ENCODE peak calls at places on chromosomes 6 and 20, in six cellular contexts. U is left ventricle myocardium inferior; W is tibial nerve; G is PC-3; F is CD8-positive, alpha-beta T cell; E is prostate gland. H is an unnamed sample.

GRCh38 chr20:51511861-51512619 is 30.5 kb downstream of the NFATC2 start:
- DNase-seq in U (no peak), W (no peak), G (no peak), F (no peak), E (no peak), H (no peak)

GRCh38 chr6:27476090-27476489 is 3.2 kb upstream of the ZNF184 start:
- DNase-seq in U (no peak), W (no peak), G (no peak), F (no peak), E (no peak), H (no peak)

GRCh38 chr20:50652702-50653294 is 38.5 kb downstream of the RIPOR3 start:
- DNase-seq in U (no peak), W (no peak), G (peak; percentile 37), F (no peak), E (no peak), H (no peak)

GRCh38 chr20:59354460-59354859 is 54.0 kb downstream of the EDN3 start:
- DNase-seq in U (no peak), W (no peak), G (no peak), F (no peak), E (no peak), H (no peak)

GRCh38 chr20:47008842-47009518 is 114.3 kb downstream of the EYA2 start:
- DNase-seq in U (no peak), W (no peak), G (peak; percentile 21), F (no peak), E (peak; percentile 54), H (no peak)

GRCh38 chr20:16526433-16527380 is 46.5 kb downstream of the KIF16B start:
- DNase-seq in U (no peak), W (no peak), G (no peak), F (no peak), E (no peak), H (no peak)

GRCh38 chr6:7991536-7991935 is 72.7 kb downstream of the BLOC1S5 start:
- DNase-seq in U (no peak), W (no peak), G (no peak), F (no peak), E (no peak), H (no peak)

GRCh38 chr6:1796706-1797529 is 187.2 kb downstream of the FOXC1 start:
- DNase-seq in U (no peak), W (no peak), G (no peak), F (no peak), E (no peak), H (peak; percentile 18)

GRCh38 chr20:40766790-40767529 is 77.9 kb upstream of the MAFB start:
- DNase-seq in U (no peak), W (no peak), G (no peak), F (no peak), E (no peak), H (no peak)

GRCh38 chr20:43750774-43751166 is 24.0 kb upstream of the GTSF1L start:
- DNase-seq in U (no peak), W (no peak), G (peak; percentile 17), F (no peak), E (no peak), H (no peak)

GRCh38 chr6:32115623-32116022 is 6.5 kb upstream of the TNXB start:
- DNase-seq in U (no peak), W (no peak), G (no peak), F (no peak), E (no peak), H (no peak)
- H3K27ac ChIP-seq in U (no peak overlapping the region), W (peak overlapping the region; percentile 91), G (peak overlapping the region; percentile 88), F (no peak overlapping the region), E (peak overlapping the region; percentile 25), H (peak overlapping the region; percentile 32)

GRCh38 chr20:31949877-31950646 is 1.8 kb downstream of the PDRG1 start:
- DNase-seq in U (no peak), W (no peak), G (no peak), F (no peak), E (no peak), H (no peak)

GRCh38 chr20:31951530-31952453 is at the start of gene PDRG1:
- DNase-seq in U (peak; percentile 96), W (peak; percentile 92), G (peak; percentile 97), F (peak; percentile 98), E (peak; percentile 89), H (peak; percentile 62)

GRCh38 chr20:31953749-31954148 is 1.9 kb upstream of the PDRG1 start:
- DNase-seq in U (no peak), W (no peak), G (no peak), F (no peak), E (no peak), H (no peak)

GRCh38 chr20:31948008-31948407 is 3.8 kb downstream of the PDRG1 start:
- DNase-seq in U (no peak), W (no peak), G (no peak), F (no peak), E (no peak), H (no peak)

DNA sequence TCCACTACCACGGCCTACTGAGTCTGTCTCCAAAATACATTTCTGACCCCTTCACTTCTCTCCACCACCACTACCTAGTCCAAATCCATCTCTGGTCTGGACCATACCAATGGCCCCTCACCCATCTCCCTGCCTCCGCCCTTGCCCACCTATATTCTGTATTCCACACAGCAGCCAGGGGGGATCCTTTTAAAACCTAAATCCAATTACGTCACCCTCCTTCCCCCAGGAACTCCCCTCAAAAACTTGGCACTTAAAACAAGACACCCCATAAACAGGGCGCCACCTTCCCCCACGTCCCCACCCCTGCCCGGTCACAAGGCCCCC is 680 bp downstream of the PDRG1 start:
- DNase-seq in U (no peak), W (no peak), G (no peak), F (no peak), E (no peak), H (no peak)
- H3K27ac ChIP-seq in U (peak overlapping the region; percentile 87), W (peak overlapping the region; percentile 90), G (no peak overlapping the region), F (peak overlapping the region; percentile 71), E (peak overlapping the region; percentile 68), H (peak overlapping the region; percentile 9)

GRCh38 chr6:15087234-15087633 is 158.6 kb upstream of the JARID2 start:
- DNase-seq in U (no peak), W (no peak), G (no peak), F (no peak), E (no peak), H (no peak)

GRCh38 chr6:15089569-15090144 is 156.2 kb upstream of the JARID2 start:
- DNase-seq in U (no peak), W (no peak), G (peak; percentile 46), F (no peak), E (peak; percentile 80), H (no peak)

GRCh38 chr6:15090145-15090579 is 155.7 kb upstream of the JARID2 start:
- DNase-seq in U (no peak), W (no peak), G (peak; percentile 37), F (no peak), E (peak; percentile 35), H (no peak)

GRCh38 chr6:15088904-15089568 is 156.8 kb upstream of the JARID2 start:
- DNase-seq in U (no peak), W (no peak), G (no peak), F (no peak), E (no peak), H (no peak)

DNA sequence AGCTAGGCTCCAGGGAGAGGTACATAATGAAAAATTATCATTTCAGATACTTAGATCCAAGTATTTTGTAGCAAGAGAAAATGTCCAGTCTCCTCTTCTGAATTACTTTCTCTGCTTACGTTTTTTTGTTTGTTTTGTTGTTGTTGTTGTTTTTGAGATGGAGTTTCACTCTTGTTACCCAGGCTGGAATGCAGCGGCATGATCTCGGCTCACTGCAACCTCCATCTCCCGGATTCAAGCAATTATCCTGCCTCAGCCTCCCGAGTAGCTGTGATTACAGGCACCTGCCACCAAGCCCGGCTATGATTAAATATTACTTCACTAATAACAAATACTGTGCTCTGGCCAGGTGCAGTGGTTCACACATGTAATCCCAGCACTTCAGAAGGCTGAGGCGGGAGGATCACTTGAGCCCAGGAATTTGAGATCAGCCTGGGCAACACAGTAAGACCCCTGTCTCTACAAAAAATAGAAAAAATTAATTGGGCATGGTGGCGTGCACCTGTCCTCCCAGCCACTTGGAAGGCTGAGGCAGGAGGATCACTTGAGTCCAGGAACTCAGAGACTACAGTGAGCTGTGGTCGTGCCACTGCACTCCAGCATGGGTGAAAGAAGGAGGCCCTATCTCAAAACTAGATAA is 155.0 kb upstream of the JARID2 start:
- DNase-seq in U (no peak), W (no peak), G (no peak), F (no peak), E (no peak), H (no peak)
- H3K27ac ChIP-seq in U (no peak overlapping the region), W (no peak overlapping the region), G (no peak overlapping the region), F (no peak overlapping the region), E (peak overlapping the region; percentile 58), H (no peak overlapping the region)

GRCh38 chr6:36832313-36832712 is 6.9 kb downstream of the CPNE5 start:
- DNase-seq in U (no peak), W (no peak), G (no peak), F (no peak), E (no peak), H (no peak)
- H3K27ac ChIP-seq in U (no peak overlapping the region), W (no peak overlapping the region), G (no peak overlapping the region), F (no peak overlapping the region), E (no peak overlapping the region), H (no peak overlapping the region)

H was measured in epithelial cell of prostate.